ENCODE peak calls at places on chromosomes 2 and 18, in eight cellular contexts. One of them, this sample, is unnamed.

GRCh38 chr2:232018191-232018590 is 56.7 kb downstream of the DIS3L2 start:
- DNase-seq in EL: no peak
- DNase-seq in activated T-cell treated with anti-CD3 and anti-CD28 coated beads for 4 hours: no peak
- DNase-seq in NCI-H2081: no peak
- DNase-seq in naive thymus-derived CD4-positive, alpha-beta T cell: no peak
- DNase-seq in cardiac muscle cell: no peak
- DNase-seq in gastrocnemius medialis: no peak
- DNase-seq in stimulated activated CD4-positive, alpha-beta T cell treated with anti-CD3 and anti-CD28 coated beads, Interleukin-4, amount 100 ng/mL, for 48 hours: no peak
- DNase-seq in this sample: no peak

GRCh38 chr2:26954135-26954534 is 16.3 kb upstream of the MAPRE3 start:
- DNase-seq in activated T-cell treated with anti-CD3 and anti-CD28 coated beads for 4 hours: no peak
- DNase-seq in stimulated activated CD4-positive, alpha-beta T cell treated with anti-CD3 and anti-CD28 coated beads, Interleukin-4, amount 100 ng/mL, for 48 hours: no peak
- DNase-seq in NCI-H2081: no peak
- DNase-seq in EL: no peak
- DNase-seq in gastrocnemius medialis: no peak
- DNase-seq in naive thymus-derived CD4-positive, alpha-beta T cell: no peak
- DNase-seq in cardiac muscle cell: no peak
- DNase-seq in this sample: no peak

GRCh38 chr2:158845869-158846268 is 50.8 kb downstream of the DAPL1 start:
- DNase-seq in naive thymus-derived CD4-positive, alpha-beta T cell: no peak
- DNase-seq in cardiac muscle cell: peak; percentile 25
- DNase-seq in EL: no peak
- DNase-seq in gastrocnemius medialis: no peak
- DNase-seq in NCI-H2081: peak; percentile 16
- DNase-seq in activated T-cell treated with anti-CD3 and anti-CD28 coated beads for 4 hours: no peak
- DNase-seq in stimulated activated CD4-positive, alpha-beta T cell treated with anti-CD3 and anti-CD28 coated beads, Interleukin-4, amount 100 ng/mL, for 48 hours: no peak
- DNase-seq in this sample: no peak

GRCh38 chr18:48227206-48227605 is 182.0 kb downstream of the ZBTB7C start:
- DNase-seq in EL: peak; percentile 9
- DNase-seq in activated T-cell treated with anti-CD3 and anti-CD28 coated beads for 4 hours: no peak
- DNase-seq in stimulated activated CD4-positive, alpha-beta T cell treated with anti-CD3 and anti-CD28 coated beads, Interleukin-4, amount 100 ng/mL, for 48 hours: no peak
- DNase-seq in naive thymus-derived CD4-positive, alpha-beta T cell: no peak
- DNase-seq in NCI-H2081: no peak
- DNase-seq in gastrocnemius medialis: no peak
- DNase-seq in cardiac muscle cell: no peak
- DNase-seq in this sample: no peak

GRCh38 chr2:18516112-18516511 is 44.3 kb downstream of the RDH14 start:
- DNase-seq in NCI-H2081: no peak
- DNase-seq in naive thymus-derived CD4-positive, alpha-beta T cell: no peak
- DNase-seq in gastrocnemius medialis: no peak
- DNase-seq in stimulated activated CD4-positive, alpha-beta T cell treated with anti-CD3 and anti-CD28 coated beads, Interleukin-4, amount 100 ng/mL, for 48 hours: no peak
- DNase-seq in cardiac muscle cell: peak; percentile 79
- DNase-seq in EL: peak; percentile 76
- DNase-seq in activated T-cell treated with anti-CD3 and anti-CD28 coated beads for 4 hours: no peak
- DNase-seq in this sample: no peak

GRCh38 chr2:216777637-216778273 is 82.1 kb downstream of the TNP1 start:
- DNase-seq in stimulated activated CD4-positive, alpha-beta T cell treated with anti-CD3 and anti-CD28 coated beads, Interleukin-4, amount 100 ng/mL, for 48 hours: peak; percentile 9
- DNase-seq in gastrocnemius medialis: no peak
- DNase-seq in activated T-cell treated with anti-CD3 and anti-CD28 coated beads for 4 hours: no peak
- DNase-seq in NCI-H2081: peak; percentile 95
- DNase-seq in naive thymus-derived CD4-positive, alpha-beta T cell: peak; percentile 2
- DNase-seq in EL: peak; percentile 69
- DNase-seq in cardiac muscle cell: peak; percentile 52
- DNase-seq in this sample: no peak

GRCh38 chr2:237561221-237561620 is 5.2 kb upstream of the PRLH start:
- DNase-seq in naive thymus-derived CD4-positive, alpha-beta T cell: no peak
- DNase-seq in EL: no peak
- DNase-seq in activated T-cell treated with anti-CD3 and anti-CD28 coated beads for 4 hours: no peak
- DNase-seq in gastrocnemius medialis: no peak
- DNase-seq in stimulated activated CD4-positive, alpha-beta T cell treated with anti-CD3 and anti-CD28 coated beads, Interleukin-4, amount 100 ng/mL, for 48 hours: no peak
- DNase-seq in NCI-H2081: no peak
- DNase-seq in cardiac muscle cell: no peak
- DNase-seq in this sample: no peak

GRCh38 chr2:108382196-108382595 is 4.4 kb downstream of the SULT1C4 start:
- DNase-seq in NCI-H2081: no peak
- DNase-seq in activated T-cell treated with anti-CD3 and anti-CD28 coated beads for 4 hours: no peak
- DNase-seq in stimulated activated CD4-positive, alpha-beta T cell treated with anti-CD3 and anti-CD28 coated beads, Interleukin-4, amount 100 ng/mL, for 48 hours: no peak
- DNase-seq in naive thymus-derived CD4-positive, alpha-beta T cell: no peak
- DNase-seq in gastrocnemius medialis: no peak
- DNase-seq in EL: no peak
- DNase-seq in cardiac muscle cell: no peak
- DNase-seq in this sample: no peak

GRCh38 chr2:85531585-85531984 is 7.4 kb upstream of the MAT2A start:
- DNase-seq in cardiac muscle cell: no peak
- DNase-seq in activated T-cell treated with anti-CD3 and anti-CD28 coated beads for 4 hours: no peak
- DNase-seq in naive thymus-derived CD4-positive, alpha-beta T cell: no peak
- DNase-seq in NCI-H2081: no peak
- DNase-seq in stimulated activated CD4-positive, alpha-beta T cell treated with anti-CD3 and anti-CD28 coated beads, Interleukin-4, amount 100 ng/mL, for 48 hours: no peak
- DNase-seq in gastrocnemius medialis: no peak
- DNase-seq in EL: no peak
- DNase-seq in this sample: no peak

This sample was measured in stimulated activated CD8-positive, alpha-beta memory T cell treated with anti-CD3 and anti-CD28 coated beads, Interleukin-12 subunit alpha, Interleukin-12 subunit beta, amount 100 ng/mL, for 1 hour.